ENCODE peak calls at places on chromosomes 6 and 20, in five cellular contexts. Z is brain microvascular endothelial cell; F is endodermal cell; I is CD8-positive, alpha-beta memory T cell; N is cardiac muscle cell. T is an unnamed sample. For H3K27me3, the result is how much of the 10 kb centered on the place peaks cover.

GRCh38 chr6:8329592-8329991 is 105.8 kb downstream of the SLC35B3 start:
- DNase-seq in Z (no peak), F (no peak), I (no peak), N (no peak), T (no peak)

GRCh38 chr6:62338477-62338876 is 52.5 kb upstream of the KHDRBS2 start:
- DNase-seq in Z (no peak), F (no peak), I (no peak), N (no peak), T (no peak)

GRCh38 chr6:138637822-138638221 is 135.7 kb upstream of the CCDC28A start:
- DNase-seq in Z (no peak), F (no peak), I (no peak), N (no peak), T (no peak)

GRCh38 chr6:118813795-118814194 is 80.2 kb upstream of the ASF1A start:
- DNase-seq in Z (peak), F (no peak), I (no peak), N (peak), T (no peak)

GRCh38 chr20:58141971-58142842 is 86.2 kb downstream of the ANKRD60 start:
- DNase-seq in Z (no peak), F (peak), I (no peak), N (no peak), T (no peak)

GRCh38 chr6:35318200-35318844 is 20.7 kb downstream of the DEF6 start:
- DNase-seq in Z (peak), F (peak), I (no peak), N (peak), T (peak)

GRCh38 chr20:25338112-25339023 is 52.3 kb downstream of the ABHD12 start:
- DNase-seq in Z (no peak), F (no peak), I (no peak), N (no peak), T (no peak)

GRCh38 chr6:125867483-125867935 is 76.7 kb downstream of the NCOA7 start:
- DNase-seq in Z (no peak), F (peak), I (no peak), N (peak), T (peak)

GRCh38 chr6:2616796-2617195 is 133.9 kb downstream of the MYLK4 start:
- DNase-seq in Z (no peak), F (no peak), I (no peak), N (no peak), T (no peak)

GRCh38 chr6:89411269-89412070 is 603 bp downstream of the RRAGD start:
- DNase-seq in Z (no peak), F (peak), I (peak), N (peak), T (peak)

GRCh38 chr20:23060629-23061028 is 11.2 kb upstream of the THBD start:
- DNase-seq in Z (no peak), F (no peak), I (no peak), N (no peak), T (no peak)

GRCh38 chr6:7827142-7827541 is 83.4 kb downstream of the TXNDC5 start:
- DNase-seq in Z (peak), F (no peak), I (no peak), N (peak), T (no peak)

GRCh38 chr6:43630980-43631619 is 2.0 kb upstream of the GTPBP2 start:
- DNase-seq in Z (no peak), F (no peak), I (no peak), N (no peak), T (no peak)

GRCh38 chr6:41367061-41367460 is 31.7 kb downstream of the NCR2 start:
- DNase-seq in Z (no peak), F (no peak), I (no peak), N (no peak), T (no peak)

GRCh38 chr6:12280458-12280857 is 9.7 kb upstream of the EDN1 start:
- DNase-seq in Z (peak), F (no peak), I (no peak), N (peak), T (peak)

GRCh38 chr6:11270030-11271027 is 37.9 kb upstream of the NEDD9 start:
- DNase-seq in Z (peak), F (no peak), I (no peak), N (peak), T (no peak)

GRCh38 chr6:21595265-21595950 is 1.9 kb downstream of the SOX4 start:
- DNase-seq in Z (no peak), F (no peak), I (peak), N (peak), T (peak)

GRCh38 chr20:24781061-24781980 is 167.7 kb upstream of the CST7 start:
- DNase-seq in Z (no peak), F (peak), I (no peak), N (peak), T (peak)

GRCh38 chr20:35511814-35512420 is 17.5 kb downstream of the C20orf173 start:
- DNase-seq in Z (peak), F (peak), I (no peak), N (peak), T (no peak)

GRCh38 chr20:17468073-17468840 is 62.9 kb downstream of the BFSP1 start:
- DNase-seq in Z (no peak), F (no peak), I (no peak), N (no peak), T (no peak)

GRCh38 chr20:36546111-36546736 is 4.9 kb downstream of the MYL9 start:
- DNase-seq in Z (no peak), F (no peak), I (no peak), N (no peak), T (no peak)

GRCh38 chr20:15012551-15012950 is 675.1 kb upstream of the FLRT3 start:
- DNase-seq in Z (no peak), F (no peak), I (no peak), N (no peak), T (no peak)

GRCh38 chr20:47973519-47974233 is 188.4 kb upstream of the SULF2 start:
- DNase-seq in Z (peak), F (peak), I (no peak), N (peak), T (no peak)

GRCh38 chr6:25329982-25330381 is 50.8 kb downstream of the CARMIL1 start:
- DNase-seq in Z (no peak), F (no peak), I (no peak), N (no peak), T (no peak)

GRCh38 chr6:36126553-36127458 is 3.5 kb upstream of the MAPK13 start:
- DNase-seq in Z (peak), F (no peak), I (no peak), N (peak), T (peak)

GRCh38 chr20:58817748-58818147 is 33.0 kb downstream of the GNAS-AS1 start:
- DNase-seq in Z (no peak), F (no peak), I (no peak), N (no peak), T (no peak)

GRCh38 chr20:881051-881820 is 34.9 kb downstream of the ANGPT4 start:
- DNase-seq in Z (peak), F (no peak), I (no peak), N (peak), T (peak)

GRCh38 chr6:147438758-147439528 is 69.5 kb upstream of the SAMD5 start:
- DNase-seq in Z (no peak), F (peak), I (no peak), N (no peak), T (no peak)

GRCh38 chr6:148521586-148521985 is 178.9 kb downstream of the SASH1 start:
- DNase-seq in Z (no peak), F (no peak), I (no peak), N (no peak), T (no peak)

GRCh38 chr6:50187212-50188055 is 137.7 kb upstream of the DEFB112 start:
- DNase-seq in Z (no peak), F (no peak), I (no peak), N (no peak), T (no peak)

GRCh38 chr6:128918886-128919285 is 35.9 kb downstream of the LAMA2 start:
- DNase-seq in Z (no peak), F (no peak), I (no peak), N (no peak), T (no peak)

GRCh38 chr6:155980680-155981079 is 525.0 kb upstream of the NOX3 start:
- DNase-seq in Z (no peak), F (no peak), I (no peak), N (no peak), T (no peak)

GRCh38 chr6:23890543-23891227 is 235.3 kb upstream of the NRSN1 start:
- DNase-seq in Z (no peak), F (no peak), I (no peak), N (peak), T (peak)

GRCh38 chr20:33604084-33604990 is 57.8 kb upstream of the C20orf144 start:
- DNase-seq in Z (no peak), F (no peak), I (no peak), N (no peak), T (no peak)

GRCh38 chr6:136761227-136761922 is 30.9 kb downstream of the MAP3K5 start:
- DNase-seq in Z (no peak), F (no peak), I (no peak), N (peak), T (peak)
- H3K4me3 ChIP-seq in Z (no peak), F (no peak), I (peak), N (no peak), T (peak)

GRCh38 chr6:168002812-168003211 is 5.3 kb downstream of the KIF25 start:
- DNase-seq in Z (no peak), F (no peak), I (no peak), N (no peak), T (no peak)

GRCh38 chr6:168007592-168008338 is 10.3 kb downstream of the KIF25 start:
- DNase-seq in Z (peak), F (no peak), I (no peak), N (peak), T (peak)

GRCh38 chr6:168004945-168005344 is 7.5 kb downstream of the KIF25 start:
- DNase-seq in Z (no peak), F (no peak), I (no peak), N (no peak), T (no peak)

GRCh38 chr6:168004023-168004422 is 6.6 kb downstream of the KIF25 start:
- DNase-seq in Z (no peak), F (no peak), I (no peak), N (no peak), T (no peak)

GRCh38 chr6:168005796-168006195 is 8.3 kb downstream of the KIF25 start:
- DNase-seq in Z (no peak), F (no peak), I (no peak), N (no peak), T (no peak)
- H3K27me3 ChIP-seq in Z (under half), F (under half), I (under half), N (under half), T (under half)

GRCh38 chr6:17703256-17703694 is 3.5 kb downstream of the NUP153 start:
- DNase-seq in Z (peak), F (peak), I (no peak), N (peak), T (peak)
- H3K4me3 ChIP-seq in Z (no peak), F (peak), I (no peak), N (no peak), T (peak)

DNA sequence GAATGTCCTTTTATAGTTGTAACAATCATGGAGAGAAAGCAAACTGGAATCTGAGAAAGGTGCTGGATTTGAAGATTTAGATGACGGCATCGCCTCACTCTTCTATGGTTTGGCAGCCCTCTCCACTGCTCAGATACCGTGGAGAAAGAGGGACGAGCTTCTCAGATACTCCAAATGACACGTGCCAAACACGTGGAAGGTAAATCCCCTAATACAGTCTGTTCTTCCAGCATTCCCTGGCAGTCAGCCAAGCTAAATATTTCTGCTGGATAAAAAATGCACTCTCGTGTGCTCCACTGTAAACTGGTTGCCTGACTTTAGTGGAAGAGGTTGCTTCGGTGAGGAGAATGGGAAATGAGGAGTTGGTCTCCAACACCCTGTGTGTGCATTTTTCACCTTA is 16.7 kb upstream of the PRDM1 start:
- DNase-seq in Z (peak), F (no peak), I (no peak), N (peak), T (peak)
- H3K27me3 ChIP-seq in Z (under half), F (under half), I (under half), N (under half), T (under half)

DNA sequence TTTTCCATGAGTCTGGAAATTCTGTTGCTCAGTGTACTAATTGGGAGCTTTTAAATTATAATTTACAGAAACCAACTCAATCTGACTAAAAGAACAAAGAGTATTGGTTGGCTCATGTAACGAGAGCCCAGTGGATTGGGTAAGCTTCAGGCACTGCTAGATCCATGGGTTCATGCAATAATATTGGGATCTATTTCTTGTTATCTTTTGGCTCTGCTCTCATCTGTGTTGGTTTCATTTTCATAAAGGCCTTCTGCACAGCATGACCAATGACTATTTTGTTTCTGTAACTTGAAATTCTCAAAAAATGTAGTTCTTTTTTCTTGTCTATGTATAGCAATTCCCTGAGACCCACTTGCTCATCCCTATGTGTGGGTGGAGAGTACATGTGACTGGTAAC is 12.0 kb downstream of the SLC2A10 start:
- DNase-seq in Z (no peak), F (no peak), I (no peak), N (no peak), T (no peak)
- H3K4me3 ChIP-seq in Z (no peak), F (no peak), I (no peak), N (no peak), T (no peak)

GRCh38 chr6:100464910-100465700 is at the start of gene SIM1:
- DNase-seq in Z (peak), F (peak), I (no peak), N (peak), T (peak)
- H3K27me3 ChIP-seq in Z (half or more), F (half or more), I (half or more), N (half or more), T (under half)

GRCh38 chr6:30447237-30447636 is 42.1 kb upstream of the HLA-E start:
- DNase-seq in Z (peak), F (peak), I (no peak), N (peak), T (no peak)
- H3K4me3 ChIP-seq in Z (no peak), F (no peak), I (no peak), N (no peak), T (no peak)

GRCh38 chr6:13926378-13926777 is 1.6 kb downstream of the RNF182 start:
- DNase-seq in Z (no peak), F (no peak), I (no peak), N (no peak), T (no peak)
- H3K27me3 ChIP-seq in Z (under half), F (under half), I (under half), N (under half), T (half or more)

DNA sequence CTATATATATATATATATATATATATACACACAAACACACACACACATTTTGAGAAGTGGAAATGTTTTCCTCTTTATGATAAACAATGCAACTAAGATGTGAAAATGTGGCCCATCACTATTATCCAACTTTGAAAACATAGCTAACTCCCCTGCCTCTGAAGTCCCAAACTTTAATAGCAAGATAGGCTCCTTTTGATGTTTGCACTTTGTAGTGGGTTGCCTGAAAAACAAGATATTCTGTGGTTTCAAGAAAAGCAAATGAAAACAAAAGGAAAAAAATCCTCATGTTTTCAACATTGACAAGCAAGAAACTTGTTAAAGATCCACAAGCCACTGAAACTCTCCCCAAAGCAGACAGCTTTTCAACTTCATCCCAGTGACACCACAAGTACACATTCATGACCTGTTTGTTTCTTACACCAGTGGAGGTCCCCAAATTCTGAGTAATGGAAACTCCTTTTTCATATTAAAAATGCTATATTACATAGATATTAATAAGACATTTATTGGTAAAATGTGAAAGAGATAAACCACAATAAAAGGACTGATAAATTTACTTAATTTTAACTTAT is 90.0 kb downstream of the IPCEF1 start:
- DNase-seq in Z (no peak), F (no peak), I (no peak), N (no peak), T (no peak)
- H3K4me3 ChIP-seq in Z (no peak), F (no peak), I (no peak), N (no peak), T (no peak)